ENCODE peak calls at places on chromosomes 2 and 18, in six cellular contexts. One of them, this sample, is unnamed.

GRCh38 chr2:236302555-236302954 is 38.3 kb upstream of the ASB18 start:
- DNase-seq in HepG2: no peak
- DNase-seq in H1: no peak
- DNase-seq in K562: no peak
- DNase-seq in GM12891: no peak
- DNase-seq in GM12878: no peak
- DNase-seq in this sample: no peak

GRCh38 chr2:21418456-21418855 is 294.7 kb downstream of the TDRD15 start:
- DNase-seq in GM12891: no peak
- DNase-seq in H1: no peak
- DNase-seq in K562: no peak
- DNase-seq in GM12878: no peak
- DNase-seq in HepG2: no peak
- DNase-seq in this sample: no peak

GRCh38 chr2:204492417-204492816 is 52.9 kb upstream of the PARD3B start:
- DNase-seq in K562: no peak
- DNase-seq in H1: no peak
- DNase-seq in GM12891: no peak
- DNase-seq in GM12878: no peak
- DNase-seq in HepG2: no peak
- DNase-seq in this sample: no peak

GRCh38 chr2:40415391-40415790 is 36.5 kb downstream of the SLC8A1 start:
- DNase-seq in HepG2: no peak
- DNase-seq in H1: no peak
- DNase-seq in GM12891: no peak
- DNase-seq in K562: no peak
- DNase-seq in GM12878: no peak
- DNase-seq in this sample: no peak

GRCh38 chr2:88307817-88308216 is 137.7 kb downstream of the THNSL2 start:
- DNase-seq in K562: peak
- DNase-seq in H1: no peak
- DNase-seq in HepG2: peak
- DNase-seq in GM12891: no peak
- DNase-seq in GM12878: no peak
- DNase-seq in this sample: no peak

GRCh38 chr2:215355801-215356200 is 43.9 kb downstream of the ATIC start:
- DNase-seq in H1: no peak
- DNase-seq in HepG2: no peak
- DNase-seq in GM12891: no peak
- DNase-seq in GM12878: no peak
- DNase-seq in K562: no peak
- DNase-seq in this sample: no peak

GRCh38 chr18:46360102-46360699 is 256.0 kb downstream of the HAUS1 start:
- DNase-seq in HepG2: no peak
- DNase-seq in K562: no peak
- DNase-seq in H1: no peak
- DNase-seq in GM12878: no peak
- DNase-seq in GM12891: no peak
- DNase-seq in this sample: no peak

GRCh38 chr2:18771212-18771611 is 181.8 kb upstream of the NT5C1B start:
- DNase-seq in HepG2: peak
- DNase-seq in GM12878: no peak
- DNase-seq in H1: no peak
- DNase-seq in K562: no peak
- DNase-seq in GM12891: no peak
- DNase-seq in this sample: no peak

GRCh38 chr18:66795011-66795410 is 191.1 kb upstream of the CDH19 start:
- DNase-seq in GM12891: no peak
- DNase-seq in HepG2: no peak
- DNase-seq in GM12878: no peak
- DNase-seq in H1: no peak
- DNase-seq in K562: no peak
- DNase-seq in this sample: no peak

GRCh38 chr2:83561592-83561991 is 897.5 kb downstream of the SUCLG1 start:
- DNase-seq in K562: no peak
- DNase-seq in H1: no peak
- DNase-seq in GM12891: no peak
- DNase-seq in HepG2: no peak
- DNase-seq in GM12878: no peak
- DNase-seq in this sample: no peak

GRCh38 chr18:76588591-76589303 is 93.7 kb upstream of the ZNF516 start:
- DNase-seq in GM12891: no peak
- DNase-seq in GM12878: no peak
- DNase-seq in H1: peak
- DNase-seq in HepG2: no peak
- DNase-seq in K562: no peak
- DNase-seq in this sample: no peak

GRCh38 chr2:241817126-241817820 is 8.3 kb downstream of the NEU4 start:
- DNase-seq in GM12878: no peak
- DNase-seq in HepG2: no peak
- DNase-seq in GM12891: peak
- DNase-seq in H1: no peak
- DNase-seq in K562: no peak
- DNase-seq in this sample: no peak

GRCh38 chr18:21230436-21230835 is 11.6 kb upstream of the GREB1L start:
- DNase-seq in K562: no peak
- DNase-seq in GM12878: no peak
- DNase-seq in H1: no peak
- DNase-seq in GM12891: no peak
- DNase-seq in HepG2: no peak
- DNase-seq in this sample: no peak

GRCh38 chr2:143807677-143808076 is 678.5 kb downstream of the ARHGAP15 start:
- DNase-seq in GM12878: no peak
- DNase-seq in H1: no peak
- DNase-seq in K562: no peak
- DNase-seq in GM12891: no peak
- DNase-seq in HepG2: peak
- DNase-seq in this sample: no peak

GRCh38 chr2:1936411-1936980 is 192.2 kb upstream of the PXDN start:
- DNase-seq in H1: no peak
- DNase-seq in GM12878: no peak
- DNase-seq in K562: no peak
- DNase-seq in GM12891: no peak
- DNase-seq in HepG2: no peak
- DNase-seq in this sample: no peak

GRCh38 chr2:177724398-177725287 is 332.1 kb downstream of the AGPS start:
- DNase-seq in HepG2: peak
- DNase-seq in H1: peak
- DNase-seq in GM12891: peak
- DNase-seq in GM12878: no peak
- DNase-seq in K562: peak
- DNase-seq in this sample: peak

GRCh38 chr2:127177617-127178278 is 42.4 kb downstream of the CYP27C1 start:
- DNase-seq in GM12891: no peak
- DNase-seq in H1: no peak
- DNase-seq in K562: no peak
- DNase-seq in GM12878: no peak
- DNase-seq in HepG2: no peak
- DNase-seq in this sample: no peak

GRCh38 chr2:239523944-239524310 is 123.1 kb upstream of the HDAC4 start:
- DNase-seq in K562: no peak
- DNase-seq in GM12891: no peak
- DNase-seq in H1: no peak
- DNase-seq in GM12878: no peak
- DNase-seq in HepG2: no peak
- DNase-seq in this sample: no peak

GRCh38 chr2:149082781-149083180 is 44.3 kb downstream of the LYPD6B start:
- DNase-seq in GM12878: no peak
- DNase-seq in K562: no peak
- DNase-seq in GM12891: no peak
- DNase-seq in HepG2: no peak
- DNase-seq in H1: no peak
- DNase-seq in this sample: no peak

GRCh38 chr2:148674063-148675020 is 29.8 kb downstream of the EPC2 start:
- DNase-seq in GM12878: no peak
- DNase-seq in GM12891: no peak
- DNase-seq in K562: peak
- DNase-seq in HepG2: peak
- DNase-seq in H1: peak
- DNase-seq in this sample: no peak

GRCh38 chr2:49265471-49265870 is 111.2 kb upstream of the FSHR start:
- DNase-seq in GM12878: no peak
- DNase-seq in H1: no peak
- DNase-seq in GM12891: no peak
- DNase-seq in K562: no peak
- DNase-seq in HepG2: no peak
- DNase-seq in this sample: no peak

GRCh38 chr2:190382851-190383250 is 25.3 kb upstream of the MFSD6 start:
- DNase-seq in GM12891: peak
- DNase-seq in HepG2: peak
- DNase-seq in H1: no peak
- DNase-seq in GM12878: peak
- DNase-seq in K562: peak
- DNase-seq in this sample: peak

GRCh38 chr2:120749506-120750431 is 14.1 kb downstream of the GLI2 start:
- DNase-seq in K562: no peak
- DNase-seq in H1: peak
- DNase-seq in HepG2: no peak
- DNase-seq in GM12891: no peak
- DNase-seq in GM12878: no peak
- DNase-seq in this sample: no peak

DNA sequence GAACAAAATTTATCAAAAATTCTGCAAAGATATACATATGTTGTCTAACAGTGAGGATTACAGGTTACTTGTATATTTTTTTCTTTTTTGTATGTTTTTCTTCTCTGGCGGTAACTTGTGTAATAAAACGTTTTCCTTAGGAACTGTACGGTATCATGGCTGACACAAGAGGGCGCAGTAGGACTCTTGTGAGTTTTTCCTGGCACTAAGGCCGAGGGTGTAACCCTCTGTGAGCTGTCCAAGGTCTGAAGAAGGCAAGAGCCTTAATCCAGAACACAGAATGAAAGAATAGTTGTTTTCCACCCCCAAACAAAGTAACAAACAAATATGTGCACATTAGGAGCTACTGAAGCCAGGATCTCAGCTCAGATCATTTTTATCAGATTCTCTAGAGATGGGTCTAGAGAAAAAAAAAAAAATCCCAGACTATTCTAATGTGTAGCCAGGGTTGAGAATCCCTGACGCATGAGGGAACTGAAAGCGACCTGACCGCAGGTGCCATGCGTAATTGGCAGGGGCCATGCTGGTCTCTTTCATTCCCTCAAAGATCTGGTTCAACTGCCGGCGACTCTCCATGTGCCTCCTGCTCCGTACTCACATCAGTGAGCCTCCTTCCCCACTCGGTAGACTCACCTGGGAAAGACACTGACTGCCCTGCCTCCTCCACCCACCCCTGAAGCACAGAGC is 27.0 kb downstream of the TMEM200C start:
- DNase-seq in HepG2: peak
- DNase-seq in H1: peak
- DNase-seq in GM12891: peak
- DNase-seq in GM12878: peak
- DNase-seq in K562: peak
- DNase-seq in this sample: peak
- TF ChIP-seq TAF1 in HepG2: no peak
- TF ChIP-seq TAF1 in H1: no peak
- TF ChIP-seq TAF1 in GM12891: no peak
- TF ChIP-seq TAF1 in GM12878: no peak
- TF ChIP-seq TAF1 in K562: no peak
- TF ChIP-seq TAF1 in this sample: no peak

GRCh38 chr2:66577331-66578041 is 142.6 kb downstream of the MEIS1 start:
- DNase-seq in HepG2: no peak
- DNase-seq in K562: no peak
- DNase-seq in GM12891: no peak
- DNase-seq in H1: peak
- DNase-seq in GM12878: no peak
- DNase-seq in this sample: no peak
- TF ChIP-seq POLR2AphosphoS5 in HepG2: no peak
- TF ChIP-seq POLR2AphosphoS5 in K562: no peak
- TF ChIP-seq POLR2AphosphoS5 in GM12891: no peak
- TF ChIP-seq POLR2AphosphoS5 in H1: no peak
- TF ChIP-seq POLR2AphosphoS5 in GM12878: no peak
- TF ChIP-seq POLR2AphosphoS5 in this sample: no peak

DNA sequence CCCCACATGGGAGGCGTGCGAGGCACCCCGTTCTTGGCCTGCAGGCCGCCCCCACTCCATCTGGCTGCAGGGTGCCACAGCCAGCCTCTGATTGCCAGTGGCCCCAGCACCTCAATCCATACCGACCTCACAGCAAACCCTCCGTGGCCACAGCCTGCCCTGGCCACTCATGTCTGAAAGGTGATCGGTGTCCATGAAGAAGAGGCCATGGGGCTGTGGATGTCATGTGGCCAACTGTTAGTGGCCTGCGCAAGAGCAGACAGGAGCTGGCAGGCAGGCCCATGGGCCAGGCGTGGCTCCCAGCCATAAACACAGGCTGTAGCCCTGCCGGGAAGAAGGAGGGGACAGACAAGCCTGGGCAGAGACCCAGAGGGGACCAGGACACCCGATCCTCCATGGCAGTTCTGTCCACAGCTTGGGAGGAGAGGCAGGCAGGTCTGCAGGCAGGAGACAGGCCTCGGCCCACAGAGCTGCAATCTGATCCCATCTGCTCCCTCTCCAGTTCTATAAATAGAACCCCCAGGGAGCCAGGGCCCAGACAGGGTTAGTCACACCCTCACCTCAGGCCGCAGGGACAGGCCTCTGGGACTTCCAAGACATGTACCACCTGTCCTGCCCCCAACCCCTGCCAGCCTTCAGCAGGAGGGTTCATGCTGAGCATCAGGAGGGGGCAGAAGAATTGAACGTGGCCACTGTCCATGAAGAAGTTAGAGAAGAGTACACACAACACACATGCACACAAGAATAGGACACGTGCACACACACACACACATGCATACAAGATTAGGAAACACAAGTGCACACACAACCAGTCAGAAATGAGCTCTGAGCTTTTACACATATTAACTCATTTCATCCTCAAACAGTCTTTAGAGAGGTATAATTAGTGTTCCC is 16.9 kb downstream of the STEAP3 start:
- DNase-seq in K562: no peak
- DNase-seq in H1: no peak
- DNase-seq in GM12891: no peak
- DNase-seq in GM12878: no peak
- DNase-seq in HepG2: peak
- DNase-seq in this sample: no peak
- TF ChIP-seq POLR2A in K562: no peak
- TF ChIP-seq POLR2A in H1: no peak
- TF ChIP-seq POLR2A in GM12891: no peak
- TF ChIP-seq POLR2A in GM12878: no peak
- TF ChIP-seq POLR2A in HepG2: no peak
- TF ChIP-seq POLR2A in this sample: no peak

DNA sequence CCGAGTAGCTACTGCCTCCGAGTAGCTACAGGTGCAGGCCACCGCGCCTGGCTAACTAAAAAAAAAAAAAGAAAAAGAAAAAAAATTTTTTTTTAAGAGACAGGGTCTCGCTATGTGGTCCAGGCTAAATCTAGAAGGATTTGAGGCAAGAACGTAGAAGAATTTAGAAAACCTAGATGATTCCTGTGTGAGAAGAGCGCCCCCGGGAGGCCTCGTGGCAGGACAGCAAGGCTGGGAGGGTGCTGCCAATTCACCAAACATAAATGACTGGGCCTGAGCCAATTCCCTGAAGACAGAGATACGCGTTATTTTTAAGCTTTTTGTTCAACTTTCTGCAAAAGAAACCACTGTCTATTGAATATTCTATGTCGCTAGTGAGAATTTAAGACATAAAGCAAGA is 90.1 kb upstream of the TGFA start:
- DNase-seq in H1: peak
- DNase-seq in HepG2: peak
- DNase-seq in K562: peak
- DNase-seq in GM12878: no peak
- DNase-seq in GM12891: no peak
- DNase-seq in this sample: no peak
- TF ChIP-seq TAF1 in H1: no peak
- TF ChIP-seq TAF1 in HepG2: no peak
- TF ChIP-seq TAF1 in K562: no peak
- TF ChIP-seq TAF1 in GM12878: no peak
- TF ChIP-seq TAF1 in GM12891: no peak
- TF ChIP-seq TAF1 in this sample: no peak